ENCODE peak calls at places on chromosomes 11 and 22, in eight cellular contexts. N is body of pancreas, Y is A549, M is HepG2, X is heart left ventricle, W is K562, L is suprapubic skin, D is stomach. C is an unnamed sample.

GRCh38 chr22:39405346-39406085 is 5.9 kb downstream of the TAB1 start:
- DNase-seq in N (no peak), Y (no peak), M (no peak), X (no peak), W (no peak), L (no peak), D (no peak), C (no peak)

GRCh38 chr11:17498058-17498457 is 21.4 kb upstream of the ABCC8 start:
- DNase-seq in N (no peak), Y (no peak), M (no peak), X (no peak), W (no peak), L (no peak), D (no peak), C (no peak)

GRCh38 chr11:123122341-123122740 is 60.4 kb upstream of the HSPA8 start:
- DNase-seq in N (peak), Y (no peak), M (no peak), X (peak), W (no peak), L (no peak), D (no peak), C (peak)

GRCh38 chr11:72308226-72309073 is 64.5 kb upstream of the PHOX2A start:
- DNase-seq in N (peak), Y (no peak), M (no peak), X (no peak), W (peak), L (no peak), D (no peak), C (no peak)

GRCh38 chr11:30128269-30128932 is 102.4 kb upstream of the FSHB start:
- DNase-seq in N (peak), Y (peak), M (peak), X (no peak), W (peak), L (no peak), D (no peak), C (no peak)

GRCh38 chr22:40235418-40235817 is 57.7 kb downstream of the TNRC6B start:
- DNase-seq in N (no peak), Y (no peak), M (no peak), X (no peak), W (no peak), L (no peak), D (no peak), C (no peak)

GRCh38 chr11:82776377-82776776 is 42.7 kb upstream of the FAM181B start:
- DNase-seq in N (no peak), Y (no peak), M (peak), X (no peak), W (no peak), L (no peak), D (no peak), C (no peak)

GRCh38 chr22:33971561-33971961 is 51.3 kb upstream of the LARGE1 start:
- DNase-seq in N (peak), Y (no peak), M (peak), X (no peak), W (no peak), L (no peak), D (no peak), C (no peak)

GRCh38 chr11:102050927-102051575 is 3.8 kb downstream of the CFAP300 start:
- DNase-seq in N (no peak), Y (no peak), M (no peak), X (no peak), W (no peak), L (no peak), D (no peak), C (no peak)

GRCh38 chr11:102047305-102047924 is at the start of gene CFAP300:
- DNase-seq in N (peak), Y (peak), M (no peak), X (peak), W (no peak), L (peak), D (peak), C (peak)

DNA sequence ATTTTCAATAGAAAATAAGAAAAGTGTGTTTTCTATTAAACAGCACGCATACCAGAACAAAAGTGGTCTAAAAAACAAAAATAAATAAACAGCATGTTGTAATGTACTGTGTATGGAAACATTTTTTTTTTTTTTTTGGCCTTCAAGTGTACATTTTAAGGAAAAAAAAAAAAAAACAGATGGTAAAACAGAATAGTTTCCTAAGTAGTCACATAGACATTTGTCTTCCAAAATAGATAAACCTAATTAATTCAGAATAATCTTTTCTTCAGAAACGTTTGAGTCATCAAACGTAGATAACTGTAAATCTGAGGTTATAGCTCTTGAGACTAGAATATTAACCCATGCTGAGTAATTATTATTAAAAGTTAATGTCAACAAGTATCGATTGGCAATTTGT is 396 bp upstream of the CFAP300 start:
- DNase-seq in N (no peak), Y (no peak), M (no peak), X (no peak), W (no peak), L (no peak), D (no peak), C (no peak)
- H3K4me3 ChIP-seq in N (peak), Y (peak), M (no peak), X (peak), W (no peak), L (peak), D (peak), C (no peak)

DNA sequence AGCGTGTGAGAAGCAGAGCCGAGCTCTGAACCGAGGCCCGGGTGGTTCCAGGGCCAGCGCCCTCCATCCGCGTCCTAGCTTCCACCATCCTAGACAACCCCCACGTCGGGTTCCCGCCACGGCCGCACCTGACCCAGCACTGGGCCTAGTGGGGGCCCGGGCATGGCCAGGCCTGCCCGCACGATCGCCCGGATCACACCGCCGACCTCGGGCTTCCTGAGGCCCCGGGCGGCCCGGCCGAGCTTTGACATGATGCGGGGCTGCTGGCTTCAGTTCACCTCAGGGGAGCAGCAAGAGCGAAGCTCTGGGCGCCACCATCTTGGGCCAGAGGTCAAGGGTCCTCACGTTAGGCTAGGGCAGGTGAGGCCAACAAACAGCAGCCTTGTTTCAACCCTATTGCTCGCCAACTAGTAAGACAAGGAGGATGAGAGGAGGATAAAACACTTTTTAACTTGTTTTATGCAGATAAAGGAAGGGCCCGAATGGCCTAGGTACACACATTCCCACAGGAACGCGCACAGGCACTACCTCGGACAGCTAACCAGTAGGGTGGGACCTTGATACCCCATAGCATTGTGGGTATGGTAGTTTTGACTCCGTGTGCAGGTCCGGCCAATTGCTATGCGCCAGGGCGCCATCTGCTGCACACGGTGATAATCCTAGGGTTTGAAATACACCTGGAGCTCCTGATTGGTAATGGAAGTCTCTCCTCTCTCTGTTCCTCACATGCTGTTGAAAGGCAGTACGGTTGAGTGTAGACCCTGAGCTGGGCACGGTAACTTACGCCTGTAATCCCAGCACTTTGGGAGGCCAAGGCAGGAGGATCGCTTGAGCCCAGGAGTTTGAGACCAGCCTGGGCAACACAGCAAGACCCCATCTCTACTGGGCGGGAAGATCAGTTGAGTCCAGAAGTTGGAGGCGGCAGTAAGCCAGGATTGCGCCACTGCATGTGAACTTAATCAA is at the start of gene MRPL11:
- DNase-seq in N (peak), Y (peak), M (peak), X (peak), W (peak), L (peak), D (peak), C (peak)
- TF ChIP-seq POLR2A in N (peak), Y (peak), M (peak), X (no peak), W (peak), L (no peak), D (no peak), C (no peak)

GRCh38 chr11:47848636-47849155 is 546 bp upstream of the NUP160 start:
- DNase-seq in N (no peak), Y (no peak), M (no peak), X (no peak), W (no peak), L (no peak), D (no peak), C (no peak)
- TF ChIP-seq CTCF in N (no peak), Y (no peak), M (peak), X (no peak), W (peak), L (no peak), D (no peak), C (no peak)

DNA sequence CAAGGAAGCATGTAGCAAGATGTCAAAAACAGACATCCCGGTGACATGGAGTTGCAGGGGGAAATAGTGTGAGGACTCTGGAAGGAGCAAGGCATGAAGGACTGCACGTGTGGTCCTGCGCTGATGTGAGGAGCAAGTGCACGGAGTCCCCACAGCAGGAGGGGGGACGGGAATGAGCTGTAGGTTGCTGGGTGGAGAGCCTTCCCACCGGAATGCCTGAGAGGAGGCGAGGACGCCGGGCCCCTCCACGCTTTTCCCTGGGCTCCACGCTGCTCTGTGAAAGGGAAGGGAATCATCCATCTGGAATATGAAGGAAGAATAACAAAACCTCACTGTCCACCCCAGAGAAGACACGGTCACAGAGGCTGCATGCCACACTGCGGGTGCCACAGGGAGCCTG is 23.6 kb upstream of the EFCAB6 start:
- DNase-seq in N (no peak), Y (no peak), M (no peak), X (no peak), W (no peak), L (no peak), D (no peak), C (no peak)
- H3K4me3 ChIP-seq in N (no peak), Y (no peak), M (no peak), X (no peak), W (no peak), L (no peak), D (no peak), C (no peak)